ENCODE peak calls at places on chromosome 1, in five cellular contexts. D is stimulated activated CD4-positive, alpha-beta T cell treated with anti-CD3 and anti-CD28 coated beads, Interleukin-12 subunit alpha, Interleukin-12 subunit beta, amount 100 ng/mL, for 4 hours; S is frontal cortex; R is HT1080; P is nucleus accumbens. W is an unnamed sample.

GRCh38 chr1:218460367-218460766 is 115.2 kb downstream of the TGFB2 start:
- DNase-seq in D (no peak), S (no peak), R (peak; percentile 58), P (peak; percentile 18), W (no peak)

GRCh38 chr1:40248429-40248828 is 692 bp downstream of the TMCO2 start:
- DNase-seq in D (no peak), S (no peak), R (no peak), P (no peak), W (no peak)

GRCh38 chr1:109528296-109528695 is 11.4 kb upstream of the GPR61 start:
- DNase-seq in D (no peak), S (no peak), R (no peak), P (no peak), W (no peak)

GRCh38 chr1:210942513-210942912 is 191.4 kb downstream of the KCNH1 start:
- DNase-seq in D (no peak), S (no peak), R (no peak), P (no peak), W (no peak)

GRCh38 chr1:46492269-46492853 is 2.7 kb downstream of the DMBX1 start:
- DNase-seq in D (no peak), S (no peak), R (no peak), P (no peak), W (no peak)

GRCh38 chr1:112704908-112705627 is 1.9 kb downstream of the RHOC start:
- DNase-seq in D (no peak), S (peak; percentile 72), R (peak; percentile 100), P (peak; percentile 62), W (peak; percentile 36)

GRCh38 chr1:243930822-243931671 is 81.0 kb upstream of the AKT3 start:
- DNase-seq in D (no peak), S (peak; percentile 26), R (no peak), P (no peak), W (no peak)

GRCh38 chr1:150473659-150474058 is 13.6 kb upstream of the TARS2 start:
- DNase-seq in D (no peak), S (no peak), R (no peak), P (no peak), W (no peak)

GRCh38 chr1:205229399-205229861 is 1.7 kb downstream of the TMCC2 start:
- DNase-seq in D (peak; percentile 50), S (peak; percentile 72), R (peak; percentile 41), P (peak; percentile 73), W (peak; percentile 65)

GRCh38 chr1:189775343-189775742 is 702.3 kb downstream of the BRINP3 start:
- DNase-seq in D (no peak), S (no peak), R (peak; percentile 63), P (no peak), W (no peak)

GRCh38 chr1:176364231-176364905 is 98.6 kb upstream of the PAPPA2 start:
- DNase-seq in D (no peak), S (no peak), R (no peak), P (no peak), W (no peak)

W was measured in activated gamma-delta T cell treated with Interleukin-2 at 50 U/mL for 16 hours.